ENCODE peak calls at places on chromosomes 13 and 19, in nine cellular contexts. Q is upper lobe of right lung, V is substantia nigra, T is transverse colon, B is left ventricle myocardium inferior, H is neuronal stem cell, A is lung, Z is pancreas, M is fibroblast of lung. U is an unnamed sample.

GRCh38 chr13:45434556-45435371 is 16.6 kb upstream of the SLC25A30 start:
- DNase-seq in V (no peak), T (peak), A (no peak), B (no peak), M (no peak), Q (no peak), H (no peak), Z (no peak), U (no peak)

GRCh38 chr19:8338835-8339234 is 4.2 kb downstream of the KANK3 start:
- DNase-seq in B (no peak), T (no peak), H (no peak), M (no peak), A (no peak), Q (no peak), V (no peak), Z (no peak), U (no peak)

GRCh38 chr13:83879431-83880171 is 2.7 kb downstream of the SLITRK1 start:
- DNase-seq in V (peak), B (no peak), Z (no peak), Q (no peak), A (no peak), T (no peak), H (no peak), M (no peak), U (peak)

GRCh38 chr13:28558126-28558525 is 63.2 kb upstream of the FLT1 start:
- DNase-seq in H (no peak), T (no peak), Z (no peak), M (peak), B (no peak), V (no peak), Q (no peak), A (no peak), U (no peak)

GRCh38 chr13:109357751-109358150 is 428.6 kb downstream of the IRS2 start:
- DNase-seq in H (no peak), T (no peak), Q (no peak), V (no peak), Z (no peak), B (no peak), A (no peak), M (no peak), U (no peak)

GRCh38 chr19:28436320-28436719 is 776.6 kb downstream of the UQCRFS1 start:
- DNase-seq in Z (no peak), A (no peak), H (no peak), T (peak), B (no peak), Q (no peak), V (no peak), M (no peak), U (no peak)

GRCh38 chr13:25732146-25732865 is 319.5 kb downstream of the SHISA2 start:
- DNase-seq in B (no peak), Z (no peak), Q (no peak), V (no peak), T (no peak), M (peak), H (no peak), A (no peak), U (no peak)

GRCh38 chr13:98571955-98572662 is 4.8 kb downstream of the STK24 start:
- DNase-seq in V (no peak), A (no peak), T (peak), H (no peak), M (peak), Q (no peak), Z (no peak), B (no peak), U (no peak)

GRCh38 chr13:97429681-97430081 is 4.3 kb upstream of the RAP2A start:
- DNase-seq in Z (no peak), H (no peak), M (peak), T (no peak), Q (no peak), A (no peak), V (peak), B (no peak), U (no peak)

GRCh38 chr19:11798391-11799296 is at the start of gene ZNF491:
- DNase-seq in V (peak), Z (peak), H (peak), T (peak), B (peak), Q (peak), A (peak), M (peak), U (peak)

GRCh38 chr13:98570929-98571372 is 6.0 kb downstream of the STK24 start:
- DNase-seq in T (peak), B (no peak), Z (no peak), H (no peak), M (no peak), V (no peak), A (peak), Q (no peak), U (no peak)

GRCh38 chr13:72456486-72456885 is 270.9 kb downstream of the MZT1 start:
- DNase-seq in A (no peak), H (no peak), Q (no peak), Z (no peak), T (no peak), V (no peak), M (no peak), B (no peak), U (no peak)

GRCh38 chr13:109479991-109480696 is 306.2 kb downstream of the IRS2 start:
- DNase-seq in V (no peak), A (no peak), Q (no peak), H (no peak), M (peak), B (no peak), T (no peak), Z (no peak), U (peak)

GRCh38 chr13:36357692-36358091 is 11.5 kb upstream of the SPART start:
- DNase-seq in B (peak), T (no peak), Q (no peak), V (no peak), A (no peak), H (no peak), Z (no peak), M (no peak), U (no peak)

GRCh38 chr13:31951215-31951678 is 80.3 kb upstream of the FRY start:
- DNase-seq in B (peak), T (peak), Q (peak), V (no peak), M (no peak), A (peak), H (no peak), Z (peak), U (peak)

GRCh38 chr13:59266478-59267063 is 897.2 kb downstream of the DIAPH3 start:
- DNase-seq in H (no peak), Z (no peak), Q (no peak), A (no peak), T (no peak), M (no peak), V (no peak), B (no peak), U (no peak)

GRCh38 chr13:83499286-83499685 is 383.0 kb downstream of the SLITRK1 start:
- DNase-seq in A (no peak), T (no peak), Z (no peak), Q (no peak), B (no peak), V (no peak), M (no peak), H (no peak), U (no peak)

GRCh38 chr19:16825312-16826168 is 3.7 kb upstream of the SIN3B start:
- DNase-seq in V (peak), Q (no peak), M (peak), B (peak), H (no peak), A (peak), Z (peak), T (peak), U (peak)

GRCh38 chr19:46442808-46443450 is 14.2 kb upstream of the PNMA8C start:
- DNase-seq in V (no peak), B (no peak), Q (peak), H (no peak), A (peak), T (no peak), Z (peak), M (peak), U (peak)

GRCh38 chr19:35730326-35730725 is 11.9 kb downstream of the IGFLR1 start:
- DNase-seq in T (no peak), Q (no peak), Z (no peak), A (no peak), B (no peak), M (no peak), H (no peak), V (no peak), U (no peak)

GRCh38 chr13:39365879-39366278 is 237.1 kb downstream of the LHFPL6 start:
- DNase-seq in Q (no peak), Z (no peak), A (no peak), M (no peak), H (no peak), V (no peak), B (no peak), T (no peak), U (no peak)

GRCh38 chr13:41552031-41552430 is 94.7 kb downstream of the RGCC start:
- DNase-seq in H (no peak), A (no peak), B (no peak), Q (no peak), T (no peak), Z (no peak), V (no peak), M (no peak), U (no peak)

GRCh38 chr13:20991741-20992520 is 69.5 kb downstream of the LATS2 start:
- DNase-seq in T (no peak), B (no peak), A (no peak), V (no peak), H (no peak), Q (no peak), M (no peak), Z (no peak), U (no peak)

GRCh38 chr19:54464044-54464623 is 556 bp upstream of the LENG9 start:
- DNase-seq in T (peak), Q (peak), H (peak), A (peak), B (peak), M (peak), Z (peak), V (peak), U (peak)

GRCh38 chr13:94854688-94855087 is 142.3 kb upstream of the SOX21 start:
- DNase-seq in Q (no peak), M (no peak), Z (no peak), T (no peak), H (no peak), A (no peak), V (no peak), B (no peak), U (no peak)

GRCh38 chr13:55000844-55001243 is 1972.2 kb downstream of the OLFM4 start:
- DNase-seq in Z (no peak), T (no peak), V (no peak), Q (no peak), H (no peak), B (no peak), M (no peak), A (no peak), U (no peak)

GRCh38 chr19:38003427-38004099 is 96.6 kb downstream of the SIPA1L3 start:
- DNase-seq in Z (peak), Q (peak), H (peak), M (peak), B (peak), T (peak), V (peak), A (peak), U (peak)

GRCh38 chr13:113597386-113598080 is 13.0 kb downstream of the TFDP1 start:
- DNase-seq in T (no peak), B (peak), A (no peak), Z (no peak), Q (peak), H (no peak), M (no peak), V (no peak), U (no peak)

GRCh38 chr13:43666403-43666802 is 120.4 kb downstream of the ENOX1 start:
- DNase-seq in M (no peak), B (no peak), Z (no peak), A (no peak), H (no peak), Q (no peak), T (peak), V (no peak), U (no peak)

GRCh38 chr19:15936950-15937349 is 2.6 kb upstream of the CYP4F11 start:
- DNase-seq in V (no peak), H (no peak), Z (no peak), Q (no peak), B (no peak), M (no peak), T (no peak), A (no peak), U (no peak)

GRCh38 chr13:98423417-98423816 is 153.5 kb downstream of the STK24 start:
- DNase-seq in H (no peak), A (no peak), Z (peak), B (no peak), V (no peak), T (no peak), M (no peak), Q (no peak), U (no peak)

DNA sequence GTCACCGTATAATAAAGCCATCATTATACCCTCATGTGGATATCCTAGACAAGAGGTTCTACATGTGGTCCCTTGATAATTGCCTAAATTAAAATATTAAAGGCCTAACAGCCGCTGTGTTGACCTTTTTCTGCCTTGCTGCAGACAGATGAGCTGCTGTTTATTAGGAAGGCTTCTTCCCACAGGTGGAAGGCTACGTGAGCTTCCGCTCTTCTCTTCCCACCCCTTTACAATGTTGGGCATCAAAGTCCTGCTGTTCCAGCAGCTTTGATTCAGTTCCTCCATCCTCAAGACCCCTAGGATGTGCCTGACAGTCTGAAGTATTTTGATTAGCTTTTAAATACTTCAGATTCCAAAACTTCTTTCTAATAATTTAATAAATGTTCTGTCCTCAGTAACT is 217.1 kb downstream of the PCCA start:
- DNase-seq in H (no peak), B (no peak), Z (no peak), T (no peak), V (no peak), M (no peak), Q (no peak), A (no peak), U (no peak)
- H3K27ac ChIP-seq in H (no peak), B (no peak), Z (no peak), T (no peak), V (no peak), M (no peak), Q (no peak), A (no peak), U (peak)

GRCh38 chr19:2973229-2973628 is 4.1 kb upstream of the TLE6 start:
- DNase-seq in T (no peak), B (peak), H (no peak), Q (no peak), M (no peak), A (no peak), Z (no peak), V (no peak), U (peak)
- H3K27ac ChIP-seq in T (peak), B (peak), H (no peak), Q (peak), M (no peak), A (peak), Z (no peak), V (no peak), U (no peak)

GRCh38 chr19:3378352-3379146 is 12.2 kb downstream of the NFIC start:
- DNase-seq in V (no peak), A (no peak), H (no peak), T (no peak), Q (no peak), Z (no peak), M (no peak), B (no peak), U (no peak)

GRCh38 chr19:3374369-3375112 is 8.2 kb downstream of the NFIC start:
- DNase-seq in V (no peak), M (peak), A (no peak), H (no peak), Z (peak), T (no peak), Q (peak), B (peak), U (peak)

GRCh38 chr19:3373971-3374368 is 7.6 kb downstream of the NFIC start:
- DNase-seq in B (no peak), T (no peak), M (no peak), A (no peak), Z (no peak), V (no peak), H (no peak), Q (no peak), U (no peak)

GRCh38 chr19:3372413-3372812 is 6.0 kb downstream of the NFIC start:
- DNase-seq in Z (peak), A (no peak), T (no peak), B (no peak), M (no peak), V (no peak), H (no peak), Q (no peak), U (no peak)

DNA sequence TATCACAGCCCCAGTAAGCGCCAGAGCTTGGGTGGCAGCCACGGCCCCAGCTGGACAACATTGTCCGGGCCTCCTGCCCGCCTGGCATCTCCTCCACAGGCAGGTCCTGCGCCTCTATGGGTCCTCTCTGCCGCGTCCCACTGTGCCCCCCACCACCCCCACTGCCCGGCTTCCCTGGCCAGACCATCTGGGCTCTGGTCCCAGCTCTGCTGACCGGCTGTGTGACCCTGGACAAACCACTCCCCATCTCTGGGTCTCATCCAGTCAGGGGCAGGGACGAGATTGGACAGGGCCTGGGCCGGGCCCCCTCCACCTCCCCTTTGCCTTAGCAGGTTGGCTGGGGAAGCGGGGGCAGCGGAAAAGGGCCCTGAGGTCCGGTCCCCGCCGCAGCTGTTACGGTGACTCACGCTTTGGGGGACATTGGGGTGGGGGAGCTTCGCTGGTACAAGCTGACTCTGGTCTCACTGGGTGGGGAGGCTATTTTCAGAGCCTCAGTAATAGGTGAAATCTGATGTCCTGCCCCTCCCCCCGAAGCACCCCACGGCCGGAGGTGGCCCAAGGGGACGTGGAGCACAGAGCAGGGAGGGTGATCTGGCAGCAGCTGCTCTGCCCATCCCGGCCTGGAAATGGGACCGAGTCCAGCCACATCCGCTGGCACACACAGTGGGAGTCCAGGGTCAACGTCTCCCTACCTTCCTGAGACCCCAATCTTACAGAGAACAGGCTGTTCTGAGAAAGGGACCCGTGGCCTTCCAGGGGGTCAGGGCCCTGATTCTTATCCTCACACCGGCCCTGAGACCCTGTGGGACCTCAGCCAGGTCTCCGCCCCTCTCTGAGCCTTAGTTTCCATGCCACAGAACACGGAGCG is 9.1 kb downstream of the NFIC start:
- DNase-seq in Q (peak), V (peak), T (peak), A (peak), H (no peak), M (peak), B (peak), Z (peak), U (peak)
- H3K27ac ChIP-seq in Q (peak), V (peak), T (peak), A (peak), H (no peak), M (peak), B (peak), Z (peak), U (no peak)

GRCh38 chr19:50333235-50333736 is 4.1 kb upstream of the KCNC3 start:
- DNase-seq in V (peak), M (peak), B (peak), H (peak), T (peak), A (peak), Q (peak), Z (peak), U (peak)
- H3K27ac ChIP-seq in V (peak), M (no peak), B (peak), H (peak), T (peak), A (peak), Q (peak), Z (peak), U (peak)

GRCh38 chr19:447064-447426 is 13.8 kb downstream of the SHC2 start:
- DNase-seq in B (no peak), Q (no peak), M (no peak), A (no peak), Z (no peak), T (no peak), V (no peak), H (no peak), U (no peak)
- H3K27ac ChIP-seq in B (peak), Q (no peak), M (no peak), A (no peak), Z (no peak), T (no peak), V (no peak), H (no peak), U (no peak)

GRCh38 chr13:112205990-112206389 is 139.0 kb downstream of the SOX1 start:
- DNase-seq in A (no peak), T (no peak), V (no peak), Q (no peak), Z (no peak), M (no peak), B (no peak), H (no peak), U (peak)
- H3K27ac ChIP-seq in A (no peak), T (no peak), V (no peak), Q (no peak), Z (no peak), M (no peak), B (peak), H (peak), U (no peak)